ENCODE peak calls at places on chromosomes 1 and 21, in four cellular contexts. One of them, this sample, is unnamed.

GRCh38 chr1:29121951-29122661 is 1.6 kb downstream of the TMEM200B start:
- DNase-seq in A549: no peak
- DNase-seq in SK-N-SH: peak
- DNase-seq in IMR-90: peak
- DNase-seq in this sample: no peak

GRCh38 chr1:242524571-242525359 is at the start of gene PLD5:
- DNase-seq in A549: peak
- DNase-seq in SK-N-SH: no peak
- DNase-seq in IMR-90: no peak
- DNase-seq in this sample: no peak

GRCh38 chr1:234272656-234273312 is 100.5 kb upstream of the COA6 start:
- DNase-seq in A549: no peak
- DNase-seq in SK-N-SH: no peak
- DNase-seq in IMR-90: no peak
- DNase-seq in this sample: no peak

GRCh38 chr1:63659448-63659847 is 66.2 kb downstream of the PGM1 start:
- DNase-seq in A549: no peak
- DNase-seq in SK-N-SH: no peak
- DNase-seq in IMR-90: no peak
- DNase-seq in this sample: no peak

GRCh38 chr1:2253797-2254480 is 25.8 kb downstream of the SKI start:
- DNase-seq in A549: no peak
- DNase-seq in SK-N-SH: no peak
- DNase-seq in IMR-90: no peak
- DNase-seq in this sample: no peak

GRCh38 chr1:197692965-197693364 is 82.3 kb downstream of the DENND1B start:
- DNase-seq in A549: no peak
- DNase-seq in SK-N-SH: no peak
- DNase-seq in IMR-90: peak
- DNase-seq in this sample: no peak

GRCh38 chr1:182111496-182111895 is 50.0 kb upstream of the ZNF648 start:
- DNase-seq in A549: no peak
- DNase-seq in SK-N-SH: no peak
- DNase-seq in IMR-90: no peak
- DNase-seq in this sample: no peak

GRCh38 chr1:40583980-40584379 is 52.5 kb downstream of the ZNF684 start:
- DNase-seq in A549: no peak
- DNase-seq in SK-N-SH: no peak
- DNase-seq in IMR-90: no peak
- DNase-seq in this sample: no peak

GRCh38 chr1:1875932-1876331 is 15.0 kb downstream of the GNB1 start:
- DNase-seq in A549: no peak
- DNase-seq in SK-N-SH: no peak
- DNase-seq in IMR-90: no peak
- DNase-seq in this sample: no peak

GRCh38 chr1:236862615-236863211 is 67.6 kb downstream of the MTR start:
- DNase-seq in A549: no peak
- DNase-seq in SK-N-SH: no peak
- DNase-seq in IMR-90: no peak
- DNase-seq in this sample: no peak

GRCh38 chr1:221164029-221164428 is 284.8 kb downstream of the HLX start:
- DNase-seq in A549: no peak
- DNase-seq in SK-N-SH: no peak
- DNase-seq in IMR-90: peak
- DNase-seq in this sample: no peak

GRCh38 chr1:12548279-12549105 is 69.5 kb downstream of the DHRS3 start:
- DNase-seq in A549: no peak
- DNase-seq in SK-N-SH: peak
- DNase-seq in IMR-90: no peak
- DNase-seq in this sample: no peak

GRCh38 chr1:164588388-164589341 is 29.7 kb downstream of the PBX1 start:
- DNase-seq in A549: no peak
- DNase-seq in SK-N-SH: peak
- DNase-seq in IMR-90: peak
- DNase-seq in this sample: no peak

GRCh38 chr1:67044631-67045270 is 9.2 kb downstream of the SLC35D1 start:
- DNase-seq in A549: no peak
- DNase-seq in SK-N-SH: no peak
- DNase-seq in IMR-90: peak
- DNase-seq in this sample: no peak

GRCh38 chr1:178151831-178152230 is 57.9 kb downstream of the RASAL2 start:
- DNase-seq in A549: no peak
- DNase-seq in SK-N-SH: no peak
- DNase-seq in IMR-90: no peak
- DNase-seq in this sample: no peak

GRCh38 chr1:36712151-36712550 is 229.4 kb upstream of the CSF3R start:
- DNase-seq in A549: no peak
- DNase-seq in SK-N-SH: no peak
- DNase-seq in IMR-90: no peak
- DNase-seq in this sample: no peak

GRCh38 chr1:185491604-185492003 is 174.6 kb upstream of the IVNS1ABP start:
- DNase-seq in A549: no peak
- DNase-seq in SK-N-SH: no peak
- DNase-seq in IMR-90: no peak
- DNase-seq in this sample: no peak

GRCh38 chr1:67957026-67957425 is 93.4 kb downstream of the DIRAS3 start:
- DNase-seq in A549: no peak
- DNase-seq in SK-N-SH: peak
- DNase-seq in IMR-90: peak
- DNase-seq in this sample: no peak

GRCh38 chr1:47996406-47997226 is 569 bp downstream of the TRABD2B start:
- DNase-seq in A549: peak
- DNase-seq in SK-N-SH: peak
- DNase-seq in IMR-90: no peak
- DNase-seq in this sample: no peak

GRCh38 chr21:36545776-36546511 is 66.0 kb upstream of the CLDN14 start:
- DNase-seq in A549: no peak
- DNase-seq in SK-N-SH: no peak
- DNase-seq in IMR-90: no peak
- DNase-seq in this sample: no peak

GRCh38 chr21:45590246-45590725 is 48.0 kb upstream of the SLC19A1 start:
- DNase-seq in A549: peak
- DNase-seq in SK-N-SH: peak
- DNase-seq in IMR-90: peak
- DNase-seq in this sample: no peak

GRCh38 chr1:177091036-177091435 is 73.5 kb downstream of the ASTN1 start:
- DNase-seq in A549: no peak
- DNase-seq in SK-N-SH: no peak
- DNase-seq in IMR-90: no peak
- DNase-seq in this sample: no peak

GRCh38 chr1:21362096-21362495 is 71.8 kb upstream of the ECE1 start:
- DNase-seq in A549: no peak
- DNase-seq in SK-N-SH: no peak
- DNase-seq in IMR-90: no peak
- DNase-seq in this sample: no peak

GRCh38 chr1:151036356-151036755 is at the start of gene BNIPL:
- DNase-seq in A549: no peak
- DNase-seq in SK-N-SH: no peak
- DNase-seq in IMR-90: no peak
- DNase-seq in this sample: no peak

GRCh38 chr1:10765734-10766478 is 30.5 kb downstream of the CASZ1 start:
- DNase-seq in A549: no peak
- DNase-seq in SK-N-SH: no peak
- DNase-seq in IMR-90: no peak
- DNase-seq in this sample: no peak

GRCh38 chr1:45923343-45923742 is 119.9 kb downstream of the MAST2 start:
- DNase-seq in A549: no peak
- DNase-seq in SK-N-SH: no peak
- DNase-seq in IMR-90: no peak
- DNase-seq in this sample: no peak

GRCh38 chr1:173202430-173203145 is 4.5 kb downstream of the TNFSF4 start:
- DNase-seq in A549: peak
- DNase-seq in SK-N-SH: peak
- DNase-seq in IMR-90: peak
- DNase-seq in this sample: no peak

GRCh38 chr1:207823880-207824566 is 72.2 kb downstream of the CD46 start:
- DNase-seq in A549: peak
- DNase-seq in SK-N-SH: peak
- DNase-seq in IMR-90: peak
- DNase-seq in this sample: peak

GRCh38 chr1:47732489-47732888 is 264.7 kb downstream of the TRABD2B start:
- DNase-seq in A549: no peak
- DNase-seq in SK-N-SH: no peak
- DNase-seq in IMR-90: no peak
- DNase-seq in this sample: no peak

GRCh38 chr1:119141020-119141424 is 569 bp upstream of the WARS2 start:
- DNase-seq in A549: no peak
- DNase-seq in SK-N-SH: no peak
- DNase-seq in IMR-90: no peak
- DNase-seq in this sample: peak

GRCh38 chr21:44763451-44764318 is 37.9 kb downstream of the UBE2G2 start:
- DNase-seq in A549: no peak
- DNase-seq in SK-N-SH: no peak
- DNase-seq in IMR-90: no peak
- DNase-seq in this sample: no peak

DNA sequence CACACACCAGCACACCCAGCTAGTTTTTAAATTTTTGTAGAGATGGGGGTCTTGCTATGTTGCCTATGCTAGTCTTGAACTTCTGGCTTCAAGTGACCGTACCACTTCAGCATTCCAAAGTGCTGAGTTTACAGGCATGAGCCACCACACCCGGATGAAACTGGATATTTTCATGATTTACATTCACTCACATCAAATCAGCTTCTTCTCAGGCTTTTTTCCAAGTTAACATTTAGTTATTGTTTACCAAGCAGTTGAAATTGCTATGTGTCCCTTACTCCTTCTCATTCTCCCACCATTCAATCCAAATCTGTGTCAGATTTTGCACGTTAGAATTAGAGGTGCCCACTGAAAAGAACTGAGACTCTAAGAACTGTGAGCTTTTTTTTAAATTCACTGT is 18.3 kb downstream of the RIT1 start:
- DNase-seq in A549: peak
- DNase-seq in SK-N-SH: no peak
- DNase-seq in IMR-90: peak
- DNase-seq in this sample: no peak
- TF ChIP-seq RCOR1 in A549: no peak
- TF ChIP-seq RCOR1 in SK-N-SH: no peak
- TF ChIP-seq RCOR1 in IMR-90: peak
- TF ChIP-seq RCOR1 in this sample: no peak

GRCh38 chr21:32412162-32412997 is at the start of gene EVA1C:
- DNase-seq in A549: peak
- DNase-seq in SK-N-SH: peak
- DNase-seq in IMR-90: peak
- DNase-seq in this sample: no peak
- TF ChIP-seq RCOR1 in A549: no peak
- TF ChIP-seq RCOR1 in SK-N-SH: no peak
- TF ChIP-seq RCOR1 in IMR-90: peak
- TF ChIP-seq RCOR1 in this sample: no peak

DNA sequence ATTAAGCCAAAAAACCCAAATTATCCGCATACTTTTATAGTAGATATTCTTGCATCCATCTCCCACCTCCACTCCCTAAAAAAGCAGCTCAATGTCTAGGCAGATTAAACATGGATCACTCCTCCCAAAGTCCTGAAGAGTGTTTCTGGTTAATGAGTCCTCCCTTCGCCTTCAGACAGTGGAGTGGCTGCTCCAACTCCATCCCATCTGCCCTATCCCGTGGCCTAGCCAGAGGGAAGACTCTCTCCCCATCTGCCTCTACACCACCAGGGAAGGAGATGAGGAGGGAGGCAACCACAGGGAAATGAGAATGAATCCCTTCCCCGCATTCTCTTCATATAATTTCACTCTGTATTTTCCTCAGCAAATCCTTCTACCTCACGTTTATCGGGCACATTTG is 103.8 kb downstream of the SLC45A1 start:
- DNase-seq in A549: no peak
- DNase-seq in SK-N-SH: no peak
- DNase-seq in IMR-90: peak
- DNase-seq in this sample: no peak
- TF ChIP-seq RCOR1 in A549: no peak
- TF ChIP-seq RCOR1 in SK-N-SH: no peak
- TF ChIP-seq RCOR1 in IMR-90: no peak
- TF ChIP-seq RCOR1 in this sample: no peak

GRCh38 chr1:205225901-205226765 is 1.6 kb upstream of the TMCC2 start:
- DNase-seq in A549: no peak
- DNase-seq in SK-N-SH: no peak
- DNase-seq in IMR-90: no peak
- DNase-seq in this sample: no peak
- TF ChIP-seq RCOR1 in A549: no peak
- TF ChIP-seq RCOR1 in SK-N-SH: no peak
- TF ChIP-seq RCOR1 in IMR-90: no peak
- TF ChIP-seq RCOR1 in this sample: no peak

DNA sequence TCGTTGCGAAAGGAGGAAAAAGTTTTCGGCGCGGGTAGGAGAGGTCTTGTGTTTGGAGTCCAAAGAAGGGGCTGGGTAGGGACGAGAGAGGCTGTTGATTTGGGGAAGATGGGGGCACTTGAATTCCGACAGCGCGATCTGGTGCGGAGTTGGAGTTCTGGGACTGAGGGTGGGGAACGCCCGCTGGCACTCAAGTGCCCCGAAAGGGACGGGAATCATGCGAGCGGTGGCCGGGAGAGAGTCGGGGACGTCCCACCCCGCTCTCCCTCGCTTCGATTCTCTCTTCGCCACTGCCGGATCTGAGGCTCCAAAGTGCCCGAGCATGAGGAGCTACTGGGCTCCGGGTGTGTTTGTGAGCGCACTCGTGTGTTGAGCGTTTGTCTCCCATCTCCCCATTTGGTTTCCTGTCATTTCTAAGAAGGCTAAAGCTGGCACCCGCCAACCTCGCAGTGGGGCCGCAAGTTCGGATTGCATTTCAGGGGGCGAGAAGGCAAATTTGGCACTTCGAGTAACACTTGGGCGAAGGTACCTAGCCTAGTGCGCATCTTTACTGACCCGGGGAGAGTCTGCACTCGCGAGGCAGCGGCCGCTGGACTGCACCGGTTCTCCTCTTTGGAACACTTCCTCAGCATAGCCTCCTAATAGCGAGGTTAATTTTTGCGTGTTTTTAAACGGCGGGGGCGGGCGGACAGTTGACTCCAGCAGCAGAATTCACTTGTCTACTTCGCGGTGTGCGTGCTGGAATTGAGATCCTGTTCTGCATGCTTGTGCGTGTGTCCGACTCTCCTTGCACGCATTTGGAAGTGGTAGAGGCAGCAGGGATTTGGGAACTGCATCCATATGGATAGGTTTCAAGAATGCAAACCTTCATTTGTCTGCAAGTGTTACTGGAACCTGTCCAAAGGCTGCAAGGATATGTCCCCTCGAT is 1.2 kb downstream of the CHRM3 start:
- DNase-seq in A549: peak
- DNase-seq in SK-N-SH: peak
- DNase-seq in IMR-90: no peak
- DNase-seq in this sample: no peak
- TF ChIP-seq RCOR1 in A549: no peak
- TF ChIP-seq RCOR1 in SK-N-SH: no peak
- TF ChIP-seq RCOR1 in IMR-90: no peak
- TF ChIP-seq RCOR1 in this sample: no peak